ENCODE peak calls at places on chromosome 2, in five cellular contexts. B, V, G, P and C are unnamed samples.

GRCh38 chr2:100017633-100018032 is 124.8 kb downstream of the AFF3 start:
- DNase-seq in B (no peak), V (no peak), G (no peak), P (no peak), C (no peak)

GRCh38 chr2:62293151-62293489 is 97.2 kb downstream of the B3GNT2 start:
- DNase-seq in B (no peak), V (no peak), G (no peak), P (no peak), C (no peak)

GRCh38 chr2:106562826-106563594 is 75.8 kb downstream of the CD8B2 start:
- DNase-seq in B (peak), V (no peak), G (no peak), P (no peak), C (peak)

GRCh38 chr2:231530099-231531085 is at the start of gene NMUR1:
- DNase-seq in B (peak), V (no peak), G (peak), P (no peak), C (peak)

GRCh38 chr2:20609995-20610357 is 40.9 kb downstream of the HS1BP3 start:
- DNase-seq in B (no peak), V (peak), G (no peak), P (no peak), C (no peak)

GRCh38 chr2:97360202-97360601 is 229.5 kb downstream of the ANKRD36B start:
- DNase-seq in B (no peak), V (no peak), G (no peak), P (no peak), C (no peak)

GRCh38 chr2:136765256-136765735 is at the start of gene THSD7B:
- DNase-seq in B (peak), V (no peak), G (no peak), P (no peak), C (no peak)

GRCh38 chr2:30690126-30690561 is 117.1 kb downstream of the CAPN13 start:
- DNase-seq in B (no peak), V (no peak), G (no peak), P (no peak), C (no peak)

GRCh38 chr2:105489168-105489878 is 90.5 kb upstream of the FHL2 start:
- DNase-seq in B (no peak), V (no peak), G (no peak), P (no peak), C (peak)

GRCh38 chr2:66683599-66683998 is 248.7 kb downstream of the MEIS1 start:
- DNase-seq in B (no peak), V (no peak), G (no peak), P (no peak), C (no peak)

GRCh38 chr2:195498176-195498575 is 158.8 kb upstream of the SLC39A10 start:
- DNase-seq in B (no peak), V (peak), G (no peak), P (no peak), C (no peak)

GRCh38 chr2:8677646-8678592 is 3.9 kb upstream of the ID2 start:
- DNase-seq in B (peak), V (peak), G (peak), P (no peak), C (peak)

GRCh38 chr2:8675543-8675942 is 6.3 kb upstream of the ID2 start:
- DNase-seq in B (no peak), V (peak), G (no peak), P (no peak), C (no peak)

GRCh38 chr2:8674420-8675009 is 7.3 kb upstream of the ID2 start:
- DNase-seq in B (no peak), V (no peak), G (no peak), P (no peak), C (no peak)

GRCh38 chr2:8676915-8677645 is 4.8 kb upstream of the ID2 start:
- DNase-seq in B (peak), V (no peak), G (no peak), P (no peak), C (no peak)

GRCh38 chr2:8676191-8676914 is 5.5 kb upstream of the ID2 start:
- DNase-seq in B (peak), V (no peak), G (no peak), P (no peak), C (peak)
- TF ChIP-seq FOXM1 in B (no peak), V (no peak), G (no peak), P (no peak), C (no peak)

GRCh38 chr2:128485761-128486639 is 167.3 kb upstream of the HS6ST1 start:
- DNase-seq in B (no peak), V (no peak), G (no peak), P (no peak), C (no peak)
- TF ChIP-seq FOXM1 in B (no peak), V (no peak), G (no peak), P (no peak), C (no peak)

GRCh38 chr2:109032229-109032800 is 43.3 kb upstream of the EDAR start:
- DNase-seq in B (no peak), V (no peak), G (no peak), P (no peak), C (no peak)
- TF ChIP-seq FOXM1 in B (no peak), V (no peak), G (no peak), P (no peak), C (no peak)

DNA sequence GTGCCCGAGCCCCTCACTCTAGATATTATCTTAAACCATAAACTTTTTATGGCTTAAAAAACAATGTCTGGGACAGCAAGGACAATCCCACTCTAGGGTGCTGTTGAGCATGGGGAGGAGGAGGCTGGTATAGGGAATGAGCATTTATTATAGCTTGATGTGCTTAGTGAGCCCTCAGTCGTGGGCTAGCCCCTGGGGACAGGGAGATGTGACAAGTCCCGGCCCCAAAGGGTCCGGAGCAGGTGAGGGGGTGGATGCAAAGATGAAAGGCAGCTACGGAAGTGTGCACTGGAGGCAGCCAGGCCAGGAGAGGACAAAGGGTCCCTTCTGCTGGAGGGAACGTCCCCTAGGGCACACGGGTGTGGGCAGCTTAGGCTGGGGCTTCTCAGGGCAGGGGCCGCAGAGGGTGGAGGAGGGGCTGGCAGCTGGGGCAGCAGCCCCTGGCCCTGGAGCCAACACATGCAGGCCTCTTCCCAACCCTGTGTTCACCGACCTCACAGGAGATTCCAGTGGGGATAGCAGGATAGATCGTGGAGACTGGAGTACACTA is 106.3 kb upstream of the GPC1 start:
- DNase-seq in B (no peak), V (no peak), G (no peak), P (no peak), C (no peak)
- TF ChIP-seq FOXM1 in B (no peak), V (no peak), G (no peak), P (no peak), C (no peak)

DNA sequence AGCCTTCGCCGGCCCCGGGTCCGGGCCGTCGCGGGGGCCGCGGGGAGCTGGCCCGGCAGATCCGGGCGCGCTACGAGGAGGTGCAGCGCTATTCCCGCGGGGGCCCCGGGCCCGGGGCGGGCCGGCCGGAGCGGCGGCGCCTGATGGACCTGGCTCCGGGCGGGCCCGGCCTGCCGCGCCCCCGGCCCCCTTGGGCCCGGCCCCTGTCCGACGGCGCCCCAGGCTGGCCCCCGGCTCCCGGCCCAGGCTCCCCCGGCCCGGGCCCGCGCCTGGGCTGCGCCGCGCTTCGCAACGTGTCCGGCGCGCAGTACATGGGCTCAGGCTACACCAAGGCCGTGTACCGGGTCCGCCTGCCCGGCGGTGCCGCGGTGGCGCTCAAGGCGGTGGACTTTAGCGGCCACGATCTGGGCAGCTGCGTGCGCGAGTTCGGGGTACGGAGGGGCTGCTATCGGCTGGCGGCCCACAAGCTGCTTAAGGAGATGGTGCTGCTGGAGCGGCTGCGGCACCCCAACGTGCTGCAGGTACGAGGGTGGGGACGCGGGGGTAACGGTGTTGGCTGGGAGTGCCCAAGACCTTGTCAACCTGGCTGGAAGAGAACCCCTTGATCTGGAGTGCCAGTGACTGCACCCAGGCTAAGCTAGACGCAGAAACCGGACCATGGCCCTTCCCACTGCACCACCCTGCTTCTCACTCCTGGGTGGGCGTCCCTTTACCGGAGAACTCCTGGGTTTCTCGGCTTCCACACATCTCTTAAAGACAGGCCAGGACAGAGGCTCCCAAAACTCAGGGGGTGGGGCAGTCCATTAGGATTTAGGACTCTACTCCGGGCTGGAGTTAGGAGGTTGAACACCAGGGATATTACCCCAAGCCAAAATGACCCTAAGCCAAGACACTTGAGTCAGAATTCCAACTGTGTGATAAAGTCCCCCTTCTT is 764 bp downstream of the PKDCC start:
- DNase-seq in B (peak), V (no peak), G (peak), P (no peak), C (peak)
- TF ChIP-seq FOXM1 in B (no peak), V (no peak), G (no peak), P (no peak), C (no peak)